ENCODE peak calls at places on chromosomes 7 and 10, in five cellular contexts. One of them, this sample, is unnamed.
A peak's percentile ranks its signal among the peaks of the same experiment; 100 is the strongest.

GRCh38 chr10:99888623-99889022 is 106.2 kb downstream of the ABCC2 start:
- DNase-seq in GM12878: no peak
- DNase-seq in pancreas: no peak
- DNase-seq in A673: no peak
- DNase-seq in neural progenitor cell: no peak
- DNase-seq in this sample: no peak

GRCh38 chr10:34753014-34753757 is 61.9 kb downstream of the PARD3 start:
- DNase-seq in GM12878: no peak
- DNase-seq in pancreas: no peak
- DNase-seq in A673: no peak
- DNase-seq in neural progenitor cell: peak; percentile 23
- DNase-seq in this sample: no peak

GRCh38 chr7:148940702-148941597 is 56.9 kb upstream of the EZH2 start:
- DNase-seq in GM12878: peak; percentile 49
- DNase-seq in pancreas: peak; percentile 72
- DNase-seq in A673: peak; percentile 92
- DNase-seq in neural progenitor cell: peak; percentile 72
- DNase-seq in this sample: peak; percentile 81

GRCh38 chr7:55053651-55054226 is 34.9 kb downstream of the EGFR start:
- DNase-seq in GM12878: no peak
- DNase-seq in pancreas: no peak
- DNase-seq in A673: no peak
- DNase-seq in neural progenitor cell: no peak
- DNase-seq in this sample: no peak

GRCh38 chr7:8567626-8568025 is 134.2 kb downstream of the NXPH1 start:
- DNase-seq in GM12878: no peak
- DNase-seq in pancreas: no peak
- DNase-seq in A673: no peak
- DNase-seq in neural progenitor cell: no peak
- DNase-seq in this sample: no peak

GRCh38 chr7:68684246-68684850 is 913.9 kb upstream of the AUTS2 start:
- DNase-seq in GM12878: no peak
- DNase-seq in pancreas: no peak
- DNase-seq in A673: peak; percentile 68
- DNase-seq in neural progenitor cell: peak; percentile 45
- DNase-seq in this sample: no peak

GRCh38 chr7:140168816-140169215 is 8.0 kb downstream of the KDM7A start:
- DNase-seq in GM12878: no peak
- DNase-seq in pancreas: no peak
- DNase-seq in A673: no peak
- DNase-seq in neural progenitor cell: no peak
- DNase-seq in this sample: no peak

GRCh38 chr7:156493942-156494341 is 146.6 kb upstream of the RNF32 start:
- DNase-seq in GM12878: no peak
- DNase-seq in pancreas: no peak
- DNase-seq in A673: peak; percentile 17
- DNase-seq in neural progenitor cell: no peak
- DNase-seq in this sample: peak; percentile 16

GRCh38 chr10:114412907-114413386 is 8.6 kb upstream of the AFAP1L2 start:
- DNase-seq in GM12878: no peak
- DNase-seq in pancreas: no peak
- DNase-seq in A673: no peak
- DNase-seq in neural progenitor cell: no peak
- DNase-seq in this sample: no peak

GRCh38 chr10:77415311-77415960 is 222.2 kb downstream of the KCNMA1 start:
- DNase-seq in GM12878: no peak
- DNase-seq in pancreas: peak; percentile 79
- DNase-seq in A673: no peak
- DNase-seq in neural progenitor cell: no peak
- DNase-seq in this sample: no peak

GRCh38 chr7:32941181-32941995 is 15.9 kb upstream of the FKBP9 start:
- DNase-seq in GM12878: no peak
- DNase-seq in pancreas: no peak
- DNase-seq in A673: no peak
- DNase-seq in neural progenitor cell: peak; percentile 24
- DNase-seq in this sample: no peak

GRCh38 chr7:88111136-88111748 is 108.6 kb downstream of the SRI start:
- DNase-seq in GM12878: no peak
- DNase-seq in pancreas: no peak
- DNase-seq in A673: peak; percentile 57
- DNase-seq in neural progenitor cell: peak; percentile 40
- DNase-seq in this sample: no peak

GRCh38 chr7:8274589-8274988 is 12.6 kb upstream of the ICA1 start:
- DNase-seq in GM12878: no peak
- DNase-seq in pancreas: no peak
- DNase-seq in A673: no peak
- DNase-seq in neural progenitor cell: no peak
- DNase-seq in this sample: no peak

GRCh38 chr7:158078161-158078910 is 509.3 kb downstream of the PTPRN2 start:
- DNase-seq in GM12878: no peak
- DNase-seq in pancreas: no peak
- DNase-seq in A673: no peak
- DNase-seq in neural progenitor cell: no peak
- DNase-seq in this sample: no peak

GRCh38 chr10:32033171-32033570 is 23.1 kb downstream of the KIF5B start:
- DNase-seq in GM12878: no peak
- DNase-seq in pancreas: no peak
- DNase-seq in A673: peak; percentile 67
- DNase-seq in neural progenitor cell: no peak
- DNase-seq in this sample: no peak

GRCh38 chr10:32031920-32032319 is 24.3 kb downstream of the KIF5B start:
- DNase-seq in GM12878: no peak
- DNase-seq in pancreas: no peak
- DNase-seq in A673: peak; percentile 91
- DNase-seq in neural progenitor cell: no peak
- DNase-seq in this sample: no peak

GRCh38 chr10:32023264-32023663 is 33.0 kb downstream of the KIF5B start:
- DNase-seq in GM12878: no peak
- DNase-seq in pancreas: no peak
- DNase-seq in A673: no peak
- DNase-seq in neural progenitor cell: no peak
- DNase-seq in this sample: no peak

DNA sequence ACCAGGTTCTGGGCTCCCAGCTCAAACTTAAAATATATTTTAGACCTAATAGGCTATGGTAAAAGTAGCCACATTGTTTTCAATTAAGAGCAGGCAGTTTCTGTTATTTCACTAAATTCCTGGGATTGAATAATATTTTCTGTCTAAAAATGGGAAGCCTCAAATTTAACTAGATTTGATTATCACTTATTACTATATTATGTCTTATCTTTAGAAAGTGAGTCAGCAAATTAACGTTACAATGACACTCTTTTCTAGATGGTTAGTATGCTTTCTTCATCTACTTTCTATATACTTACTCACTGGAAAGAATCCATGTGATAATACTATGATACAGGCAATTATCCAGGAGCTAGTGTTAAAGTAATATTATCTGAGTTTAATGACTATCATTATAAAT is 27.5 kb downstream of the KIF5B start:
- DNase-seq in GM12878: no peak
- DNase-seq in pancreas: no peak
- DNase-seq in A673: no peak
- DNase-seq in neural progenitor cell: no peak
- DNase-seq in this sample: no peak
- H3K9me3 ChIP-seq in GM12878: no peaks in the 10 kb centered on the region
- H3K9me3 ChIP-seq in pancreas: no peaks in the 10 kb centered on the region
- H3K9me3 ChIP-seq in A673: no peaks in the 10 kb centered on the region
- H3K9me3 ChIP-seq in neural progenitor cell: no peaks in the 10 kb centered on the region
- H3K9me3 ChIP-seq in this sample: no peaks in the 10 kb centered on the region

GRCh38 chr7:50631639-50632038 is 66.4 kb upstream of the DDC start:
- DNase-seq in GM12878: no peak
- DNase-seq in pancreas: no peak
- DNase-seq in A673: no peak
- DNase-seq in neural progenitor cell: no peak
- DNase-seq in this sample: peak; percentile 21

GRCh38 chr7:50628469-50629084 is 63.4 kb upstream of the DDC start:
- DNase-seq in GM12878: no peak
- DNase-seq in pancreas: peak; percentile 13
- DNase-seq in A673: no peak
- DNase-seq in neural progenitor cell: peak; percentile 16
- DNase-seq in this sample: peak; percentile 23

GRCh38 chr7:50631100-50631499 is 65.9 kb upstream of the DDC start:
- DNase-seq in GM12878: no peak
- DNase-seq in pancreas: no peak
- DNase-seq in A673: no peak
- DNase-seq in neural progenitor cell: no peak
- DNase-seq in this sample: no peak

GRCh38 chr7:50627824-50628361 is 62.7 kb upstream of the DDC start:
- DNase-seq in GM12878: no peak
- DNase-seq in pancreas: peak; percentile 10
- DNase-seq in A673: no peak
- DNase-seq in neural progenitor cell: no peak
- DNase-seq in this sample: no peak

DNA sequence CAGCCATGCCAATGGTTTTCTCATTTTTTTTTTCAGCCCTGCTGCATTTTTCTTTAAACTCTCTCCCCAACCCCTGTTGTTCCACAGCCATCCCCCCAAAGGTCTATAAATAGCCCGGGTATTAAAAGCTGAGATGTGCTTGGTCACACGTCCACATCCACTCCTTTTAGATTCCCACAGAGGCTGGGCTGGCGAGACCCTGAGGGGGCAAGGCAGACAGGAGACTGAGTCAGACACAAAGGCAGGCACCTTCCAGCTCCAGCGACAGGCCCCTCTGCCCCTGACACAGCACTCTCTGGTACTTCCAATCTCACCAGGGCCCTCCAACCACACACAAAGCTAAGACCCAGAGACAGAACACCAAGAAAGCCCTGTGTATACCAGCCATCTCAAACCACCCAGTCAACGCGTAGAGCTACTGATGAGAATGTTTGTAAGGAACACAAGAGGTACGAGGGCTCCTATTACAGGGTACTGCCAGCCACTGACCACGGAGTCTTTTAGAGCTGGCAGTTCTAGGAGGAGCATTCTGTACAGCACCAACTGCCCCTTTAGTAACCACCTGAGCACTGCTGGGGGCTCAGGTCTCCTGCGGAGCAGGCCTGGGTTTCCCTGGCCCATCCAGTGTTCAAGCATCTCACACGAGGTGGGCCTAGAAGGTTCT is 64.2 kb upstream of the DDC start:
- DNase-seq in GM12878: no peak
- DNase-seq in pancreas: peak; percentile 7
- DNase-seq in A673: no peak
- DNase-seq in neural progenitor cell: no peak
- DNase-seq in this sample: peak; percentile 24
- H3K27ac ChIP-seq in GM12878: no peak overlapping the region
- H3K27ac ChIP-seq in pancreas: no peak overlapping the region
- H3K27ac ChIP-seq in A673: no peak overlapping the region
- H3K27ac ChIP-seq in neural progenitor cell: no peak overlapping the region
- H3K27ac ChIP-seq in this sample: no peak overlapping the region

GRCh38 chr10:43689007-43689491 is 40.4 kb upstream of the ZNF32 start:
- DNase-seq in GM12878: no peak
- DNase-seq in pancreas: no peak
- DNase-seq in A673: no peak
- DNase-seq in neural progenitor cell: no peak
- DNase-seq in this sample: no peak
- H3K4me3 ChIP-seq in GM12878: no peak overlapping the region
- H3K4me3 ChIP-seq in pancreas: peak overlapping the region; percentile 26
- H3K4me3 ChIP-seq in A673: peak overlapping the region; percentile 47
- H3K4me3 ChIP-seq in neural progenitor cell: no peak overlapping the region
- H3K4me3 ChIP-seq in this sample: no peak overlapping the region

GRCh38 chr7:40001649-40002048 is 51.6 kb downstream of the CDK13 start:
- DNase-seq in GM12878: no peak
- DNase-seq in pancreas: no peak
- DNase-seq in A673: no peak
- DNase-seq in neural progenitor cell: no peak
- DNase-seq in this sample: no peak

GRCh38 chr7:40003586-40003985 is 53.5 kb downstream of the CDK13 start:
- DNase-seq in GM12878: no peak
- DNase-seq in pancreas: no peak
- DNase-seq in A673: no peak
- DNase-seq in neural progenitor cell: peak; percentile 34
- DNase-seq in this sample: no peak

DNA sequence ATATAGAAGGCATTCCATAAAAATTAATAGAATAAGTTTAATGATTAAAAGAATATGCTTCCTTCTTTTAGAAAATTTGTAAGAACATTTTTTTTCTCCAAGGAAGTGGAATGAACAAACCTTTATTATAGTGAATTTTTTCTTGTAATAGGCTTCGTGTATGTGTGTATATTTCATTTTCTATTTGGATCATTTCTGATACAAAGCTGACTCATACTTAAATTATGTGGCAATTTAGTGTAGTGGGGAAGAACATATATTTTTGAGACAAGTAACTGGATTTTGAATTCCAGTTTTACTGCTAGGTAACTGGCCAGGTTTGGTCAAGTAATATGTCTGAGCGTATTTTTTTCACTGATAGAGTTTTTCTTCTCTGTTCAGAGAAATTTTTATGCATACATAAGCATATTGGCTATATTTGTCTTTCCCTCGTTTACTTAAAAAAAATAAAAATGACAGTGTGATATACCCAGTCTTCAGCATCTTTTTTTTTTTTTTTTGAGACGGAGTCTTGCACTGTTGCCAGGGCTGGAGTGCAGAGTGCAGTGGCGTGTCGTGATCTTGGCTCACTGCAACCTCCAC is 50.8 kb downstream of the CDK13 start:
- DNase-seq in GM12878: no peak
- DNase-seq in pancreas: no peak
- DNase-seq in A673: no peak
- DNase-seq in neural progenitor cell: no peak
- DNase-seq in this sample: no peak
- H3K9me3 ChIP-seq in GM12878: no peaks in the 10 kb centered on the region
- H3K9me3 ChIP-seq in pancreas: no peaks in the 10 kb centered on the region
- H3K9me3 ChIP-seq in A673: no peaks in the 10 kb centered on the region
- H3K9me3 ChIP-seq in neural progenitor cell: no peaks in the 10 kb centered on the region
- H3K9me3 ChIP-seq in this sample: no peaks in the 10 kb centered on the region

GRCh38 chr10:51950371-51950995 is 251.1 kb upstream of the CSTF2T start:
- DNase-seq in GM12878: no peak
- DNase-seq in pancreas: no peak
- DNase-seq in A673: no peak
- DNase-seq in neural progenitor cell: no peak
- DNase-seq in this sample: no peak
- H3K27ac ChIP-seq in GM12878: no peak overlapping the region
- H3K27ac ChIP-seq in pancreas: no peak overlapping the region
- H3K27ac ChIP-seq in A673: no peak overlapping the region
- H3K27ac ChIP-seq in neural progenitor cell: no peak overlapping the region
- H3K27ac ChIP-seq in this sample: no peak overlapping the region